ENCODE peak calls at places on chromosomes 16 and 17, in six cellular contexts. E is A549, D is K562, G is endothelial cell of umbilical vein, W is GM12878, V is HepG2. K is an unnamed sample.

GRCh38 chr16:525520-526180 is 1.9 kb upstream of the CAPN15 start:
- DNase-seq in E (peak), D (no peak), G (peak), W (peak), V (no peak), K (peak)

GRCh38 chr16:85798283-85798776 is 1.0 kb downstream of the EMC8 start:
- DNase-seq in E (peak), D (no peak), G (no peak), W (no peak), V (peak), K (no peak)

GRCh38 chr16:51131619-51132018 is 19.5 kb downstream of the SALL1 start:
- DNase-seq in E (no peak), D (no peak), G (no peak), W (no peak), V (no peak), K (no peak)

GRCh38 chr16:58024347-58024672 is 1.2 kb upstream of the MMP15 start:
- DNase-seq in E (no peak), D (no peak), G (no peak), W (no peak), V (no peak), K (no peak)

GRCh38 chr16:49528564-49529150 is 155.1 kb downstream of the C16orf78 start:
- DNase-seq in E (no peak), D (no peak), G (no peak), W (no peak), V (no peak), K (no peak)

GRCh38 chr17:8387914-8388651 is 5.1 kb upstream of the RPL26 start:
- DNase-seq in E (no peak), D (no peak), G (no peak), W (no peak), V (no peak), K (no peak)

GRCh38 chr17:69335018-69335417 is 8.1 kb upstream of the ABCA5 start:
- DNase-seq in E (peak), D (peak), G (peak), W (no peak), V (peak), K (peak)

GRCh38 chr17:17816831-17817551 is 19.8 kb downstream of the SREBF1 start:
- DNase-seq in E (no peak), D (no peak), G (no peak), W (no peak), V (no peak), K (no peak)

GRCh38 chr17:3528604-3529511 is 28.8 kb downstream of the TRPV3 start:
- DNase-seq in E (no peak), D (no peak), G (no peak), W (no peak), V (no peak), K (peak)

GRCh38 chr17:57519199-57519598 is 225.9 kb downstream of the CCDC182 start:
- DNase-seq in E (no peak), D (no peak), G (no peak), W (no peak), V (no peak), K (no peak)

GRCh38 chr17:61477204-61477834 is 25.1 kb downstream of the TBX4 start:
- DNase-seq in E (no peak), D (no peak), G (no peak), W (no peak), V (no peak), K (no peak)

GRCh38 chr16:23031508-23032098 is 117.6 kb downstream of the USP31 start:
- DNase-seq in E (no peak), D (no peak), G (no peak), W (no peak), V (no peak), K (no peak)
- TF ChIP-seq MYC in E (no peak), D (no peak), G (no peak), W (no peak), V (no peak), K (no peak)

GRCh38 chr17:76556759-76557367 is 17.0 kb downstream of the PRCD start:
- DNase-seq in E (no peak), D (no peak), G (no peak), W (no peak), V (peak), K (peak)
- TF ChIP-seq MYC in E (no peak), D (no peak), G (no peak), W (no peak), V (no peak), K (no peak)

GRCh38 chr17:77666881-77667395 is 291.6 kb upstream of the TNRC6C start:
- DNase-seq in E (no peak), D (no peak), G (no peak), W (no peak), V (no peak), K (peak)
- TF ChIP-seq MYC in E (no peak), D (no peak), G (no peak), W (no peak), V (no peak), K (no peak)

DNA sequence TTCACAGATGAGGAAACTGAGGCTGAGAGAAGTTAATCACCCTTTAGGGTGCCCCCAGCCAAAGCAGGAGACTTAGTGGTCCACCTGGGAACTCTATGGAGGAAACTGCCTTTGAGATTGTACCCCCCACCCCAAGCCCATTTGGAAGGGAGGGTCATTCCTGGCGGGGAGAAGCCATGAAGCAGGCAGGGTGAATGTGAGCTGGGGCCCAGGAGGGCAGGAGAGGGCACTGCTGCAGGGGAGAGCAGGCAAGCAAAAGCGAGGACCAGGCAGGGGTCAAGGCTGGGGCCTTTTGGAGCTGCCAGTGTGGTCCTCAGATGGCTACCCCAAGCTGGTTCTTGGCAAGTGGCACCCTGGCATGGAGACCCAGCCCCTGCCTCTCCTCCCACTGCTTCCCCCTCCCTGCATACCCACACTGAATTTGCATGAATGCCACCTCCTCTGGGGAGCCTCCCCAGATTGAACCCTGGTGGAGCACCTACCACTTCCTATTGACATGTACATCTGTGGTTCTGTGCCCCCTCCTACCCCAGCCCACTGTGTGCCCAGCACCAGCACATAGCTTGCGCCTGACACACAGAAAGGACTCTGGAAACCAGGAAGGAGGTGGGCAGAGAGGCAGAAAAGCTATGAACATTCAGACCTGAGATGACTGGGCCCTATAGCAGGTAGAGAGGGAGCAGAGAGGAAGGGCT is 977 bp upstream of the TMC6 start:
- DNase-seq in E (no peak), D (no peak), G (no peak), W (no peak), V (no peak), K (peak)
- TF ChIP-seq MYC in E (no peak), D (no peak), G (no peak), W (no peak), V (no peak), K (no peak)

DNA sequence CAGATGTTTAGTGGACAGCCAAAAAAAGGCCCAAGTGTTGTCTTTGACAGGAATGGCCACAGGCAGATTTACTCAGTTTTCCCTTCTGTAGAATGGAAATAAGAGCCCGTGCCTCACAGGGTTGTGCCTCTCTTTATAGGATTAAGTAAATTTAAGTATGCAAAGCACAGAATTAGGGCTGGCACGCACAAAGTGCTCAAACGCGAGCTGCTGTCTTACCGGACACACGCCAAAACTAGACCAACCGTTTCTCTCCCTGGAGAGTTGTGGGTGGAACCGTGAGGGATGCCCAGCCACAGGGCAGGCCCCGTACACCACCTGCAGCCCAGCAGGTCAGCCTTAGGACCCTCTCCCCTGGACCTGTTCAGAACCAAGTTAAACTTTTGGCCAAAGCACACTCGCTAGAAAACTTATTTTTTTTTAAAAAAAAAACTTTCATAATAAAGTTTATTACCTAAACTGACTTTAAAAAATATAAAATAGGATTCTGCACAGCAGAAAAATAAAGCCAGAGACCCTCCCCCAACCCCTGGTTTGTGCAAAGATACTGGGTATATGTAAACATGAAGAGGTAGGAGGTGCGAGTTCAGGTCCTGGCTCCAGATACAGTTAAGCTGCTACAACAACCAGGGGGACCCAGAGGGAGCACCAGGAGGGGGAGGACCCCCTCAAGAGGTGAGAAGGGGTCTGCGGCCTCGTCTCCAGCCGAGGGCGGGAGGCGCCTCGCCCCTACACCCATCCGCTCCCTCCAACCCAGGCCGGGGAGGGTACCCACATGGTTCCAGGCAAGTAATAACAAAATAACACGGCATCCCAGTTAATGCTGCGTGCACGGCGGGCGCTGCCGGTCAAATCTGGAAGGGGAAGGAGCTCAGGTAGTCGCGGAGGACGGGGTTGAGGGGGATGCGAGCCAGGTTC is 1.8 kb downstream of the SOCS1 start:
- DNase-seq in E (no peak), D (peak), G (no peak), W (no peak), V (no peak), K (peak)
- TF ChIP-seq MYC in E (no peak), D (no peak), G (no peak), W (no peak), V (no peak), K (no peak)

GRCh38 chr17:42129109-42129837 is 6.7 kb downstream of the HSPB9 start:
- DNase-seq in E (no peak), D (no peak), G (no peak), W (no peak), V (no peak), K (no peak)
- TF ChIP-seq MYC in E (no peak), D (no peak), G (no peak), W (no peak), V (no peak), K (no peak)